ENCODE peak calls at places on chromosomes 16 and 17, in seven cellular contexts. G is MM.1S, B is fibroblast of the aortic adventitia, Q is fibroblast of villous mesenchyme, I is GM06990, Y is BJ, U is NB4. R is an unnamed sample.
A peak's percentile ranks its signal among the peaks of the same experiment; 100 is the strongest.

GRCh38 chr16:54633943-54634362 is 296.7 kb upstream of the IRX5 start:
- DNase-seq in G (peak; percentile 27), B (peak; percentile 57), Q (no peak), I (no peak), Y (no peak), U (peak; percentile 48), R (no peak)

GRCh38 chr17:41775394-41776226 is 10.9 kb downstream of the JUP start:
- DNase-seq in G (no peak), B (no peak), Q (no peak), I (no peak), Y (no peak), U (no peak), R (no peak)

GRCh38 chr17:13002761-13003453 is 14.9 kb downstream of the ELAC2 start:
- DNase-seq in G (peak; percentile 44), B (peak; percentile 86), Q (peak; percentile 73), I (no peak), Y (no peak), U (peak; percentile 61), R (peak; percentile 59)

GRCh38 chr16:88936008-88936912 is 40.7 kb downstream of the CBFA2T3 start:
- DNase-seq in G (no peak), B (no peak), Q (peak; percentile 24), I (no peak), Y (no peak), U (peak; percentile 96), R (no peak)

GRCh38 chr17:36089888-36090836 is at the start of gene CCL3:
- DNase-seq in G (peak; percentile 94), B (no peak), Q (no peak), I (peak; percentile 89), Y (no peak), U (peak; percentile 87), R (no peak)

GRCh38 chr17:6474376-6474775 is 30.1 kb downstream of the PIMREG start:
- DNase-seq in G (no peak), B (no peak), Q (no peak), I (no peak), Y (no peak), U (no peak), R (no peak)

GRCh38 chr17:32502013-32502412 is 15.2 kb downstream of the CDK5R1 start:
- DNase-seq in G (no peak), B (no peak), Q (no peak), I (no peak), Y (no peak), U (no peak), R (no peak)

GRCh38 chr16:67055712-67056487 is 27.0 kb downstream of the CBFB start:
- DNase-seq in G (no peak), B (peak; percentile 81), Q (peak; percentile 94), I (peak; percentile 18), Y (peak; percentile 92), U (peak; percentile 52), R (peak; percentile 44)

GRCh38 chr17:8020251-8020650 is 17.8 kb downstream of the GUCY2D start:
- DNase-seq in G (no peak), B (no peak), Q (no peak), I (no peak), Y (no peak), U (no peak), R (no peak)

GRCh38 chr16:88287219-88287618 is 95.5 kb upstream of the ZNF469 start:
- DNase-seq in G (peak; percentile 48), B (peak; percentile 16), Q (no peak), I (no peak), Y (no peak), U (peak; percentile 54), R (no peak)

GRCh38 chr17:79801156-79802038 is 4.5 kb upstream of the CBX8 start:
- DNase-seq in G (no peak), B (no peak), Q (no peak), I (no peak), Y (no peak), U (peak; percentile 71), R (no peak)
- H3K4me3 ChIP-seq in G (no peak overlapping the region), B (no peak overlapping the region), Q (no peak overlapping the region), I (no peak overlapping the region), Y (no peak overlapping the region), U (peak overlapping the region; percentile 51), R (peak overlapping the region; percentile 12)

DNA sequence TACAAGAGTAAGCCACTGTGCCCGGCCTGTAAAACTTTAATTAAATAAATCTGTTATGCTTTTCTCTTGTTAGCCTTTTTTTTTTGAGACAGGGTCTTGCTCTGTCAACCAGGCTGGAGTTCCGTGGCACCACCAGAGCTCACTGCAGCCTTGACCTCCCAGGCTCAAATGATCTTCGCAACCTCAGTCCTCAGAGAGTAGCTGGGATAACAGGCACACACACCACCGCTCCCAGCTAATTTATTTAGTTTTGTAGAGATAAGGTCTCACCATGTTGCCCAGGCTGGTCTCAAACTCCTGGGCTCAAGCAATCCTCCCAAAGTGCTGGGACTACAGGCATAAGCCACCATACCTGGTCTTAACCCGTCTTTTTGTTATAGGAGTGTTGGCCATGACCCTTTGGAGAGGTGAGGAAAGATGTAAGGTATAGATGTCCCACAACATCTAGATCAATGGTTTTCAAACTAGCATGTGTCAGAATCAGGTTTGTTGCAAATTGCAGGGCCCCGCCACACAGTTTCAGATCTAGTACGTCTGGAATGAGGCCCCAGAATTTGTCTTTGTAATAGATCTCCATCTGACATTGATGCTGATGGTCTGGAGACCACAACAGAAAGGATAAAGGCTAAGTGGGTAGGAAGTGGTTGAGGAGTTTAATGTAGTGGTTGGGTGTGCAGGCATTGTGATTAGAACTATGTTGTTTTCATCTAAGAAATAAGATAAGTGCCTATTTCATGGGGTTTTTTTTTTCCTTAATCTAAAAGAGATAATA is 4.3 kb upstream of the GGA2 start:
- DNase-seq in G (no peak), B (no peak), Q (no peak), I (no peak), Y (no peak), U (no peak), R (no peak)
- TF ChIP-seq CTCF in G (no peak), B (no peak), Q (no peak), I (no peak), Y (no peak), U (no peak), R (no peak)

GRCh38 chr16:86494565-86495356 is 15.6 kb upstream of the FOXF1 start:
- DNase-seq in G (no peak), B (no peak), Q (no peak), I (no peak), Y (no peak), U (no peak), R (no peak)
- H3K4me3 ChIP-seq in G (no peak overlapping the region), B (no peak overlapping the region), Q (no peak overlapping the region), I (no peak overlapping the region), Y (no peak overlapping the region), U (no peak overlapping the region), R (no peak overlapping the region)

DNA sequence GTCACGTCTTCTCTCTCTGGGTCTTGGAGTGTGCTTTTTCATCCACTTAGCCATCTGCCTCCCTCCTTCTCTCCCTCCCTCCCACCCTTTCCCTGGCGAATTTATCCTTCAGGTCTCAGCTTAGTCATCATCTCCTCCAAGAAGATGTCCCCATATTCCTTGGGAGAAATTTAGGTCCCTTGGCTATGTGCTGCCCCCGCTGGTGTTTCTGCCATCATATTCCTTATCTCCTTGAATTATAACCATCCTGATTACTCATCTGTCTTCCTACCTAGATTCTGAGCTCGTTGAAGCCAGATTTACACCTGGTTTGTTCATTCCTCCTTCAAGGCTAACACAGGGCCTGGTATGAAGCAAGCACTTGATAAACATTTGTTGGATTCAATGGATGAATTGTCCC is 5.0 kb downstream of the SEZ6L2 start:
- DNase-seq in G (no peak), B (no peak), Q (no peak), I (no peak), Y (no peak), U (no peak), R (no peak)
- TF ChIP-seq CTCF in G (no peak), B (no peak), Q (no peak), I (no peak), Y (no peak), U (no peak), R (no peak)

R was measured in HFF-Myc.